ENCODE peak calls at places on chromosomes 11 and 22, in six cellular contexts. L is stomach, U is SK-N-SH, O is left ventricle myocardium inferior, C is heart left ventricle, G is A673. D is an unnamed sample.

GRCh38 chr11:833849-834311 is 1.1 kb downstream of the CD151 start:
- DNase-seq in U (no peak), L (peak; percentile 43), C (no peak), G (no peak), O (no peak), D (no peak)

GRCh38 chr11:58068640-58069039 is 37.9 kb downstream of the OR6Q1 start:
- DNase-seq in L (no peak), U (no peak), O (no peak), C (no peak), G (peak; percentile 40), D (no peak)

GRCh38 chr22:46357711-46358505 is 22.4 kb downstream of the TRMU start:
- DNase-seq in G (no peak), C (no peak), O (no peak), U (peak; percentile 32), L (no peak), D (no peak)

GRCh38 chr11:42772886-42773285 is 538.9 kb upstream of the API5 start:
- DNase-seq in U (no peak), C (no peak), L (no peak), G (no peak), O (no peak), D (no peak)

GRCh38 chr22:34427436-34427835 is 507.2 kb upstream of the LARGE1 start:
- DNase-seq in C (no peak), O (no peak), U (no peak), L (no peak), G (no peak), D (no peak)

GRCh38 chr11:91625495-91625894 is 599.1 kb upstream of the FAT3 start:
- DNase-seq in C (no peak), G (no peak), O (no peak), U (no peak), L (no peak), D (no peak)

GRCh38 chr11:36034572-36035331 is 90.9 kb downstream of the LDLRAD3 start:
- DNase-seq in U (peak; percentile 35), G (no peak), O (no peak), C (no peak), L (no peak), D (peak; percentile 70)

GRCh38 chr22:46454910-46455269 is 82.5 kb downstream of the CELSR1 start:
- DNase-seq in G (no peak), O (no peak), C (no peak), L (no peak), U (no peak), D (no peak)

GRCh38 chr11:91653091-91653754 is 571.4 kb upstream of the FAT3 start:
- DNase-seq in C (no peak), U (no peak), G (no peak), L (no peak), O (no peak), D (no peak)

GRCh38 chr22:19674129-19674928 is 40.0 kb upstream of the SEPTIN5 start:
- DNase-seq in C (no peak), L (no peak), G (no peak), U (no peak), O (no peak), D (no peak)

GRCh38 chr11:122020902-122021301 is 95.1 kb downstream of the BLID start:
- DNase-seq in C (no peak), L (no peak), G (peak; percentile 70), O (no peak), U (peak; percentile 8), D (no peak)

GRCh38 chr11:122022646-122023045 is 93.4 kb downstream of the BLID start:
- DNase-seq in O (no peak), L (no peak), G (no peak), C (no peak), U (no peak), D (no peak)

GRCh38 chr11:122024278-122024677 is 91.7 kb downstream of the BLID start:
- DNase-seq in G (peak; percentile 21), L (no peak), C (no peak), O (no peak), U (no peak), D (no peak)

GRCh38 chr11:122025757-122026156 is 90.3 kb downstream of the BLID start:
- DNase-seq in G (no peak), O (no peak), L (no peak), C (no peak), U (no peak), D (no peak)

GRCh38 chr11:122023614-122024250 is 92.3 kb downstream of the BLID start:
- DNase-seq in G (peak; percentile 29), U (no peak), L (no peak), O (no peak), C (no peak), D (no peak)
- H3K27ac ChIP-seq in G (no peak overlapping the region), U (no peak overlapping the region), L (no peak overlapping the region), O (no peak overlapping the region), C (no peak overlapping the region), D (no peak overlapping the region)

GRCh38 chr11:33691051-33691864 is 9.4 kb downstream of the C11orf91 start:
- DNase-seq in O (no peak), L (no peak), U (no peak), C (no peak), G (no peak), D (no peak)
- H3K27ac ChIP-seq in O (peak overlapping the region; percentile 93), L (peak overlapping the region; percentile 86), U (peak overlapping the region; percentile 73), C (peak overlapping the region; percentile 97), G (peak overlapping the region; percentile 31), D (peak overlapping the region; percentile 98)

DNA sequence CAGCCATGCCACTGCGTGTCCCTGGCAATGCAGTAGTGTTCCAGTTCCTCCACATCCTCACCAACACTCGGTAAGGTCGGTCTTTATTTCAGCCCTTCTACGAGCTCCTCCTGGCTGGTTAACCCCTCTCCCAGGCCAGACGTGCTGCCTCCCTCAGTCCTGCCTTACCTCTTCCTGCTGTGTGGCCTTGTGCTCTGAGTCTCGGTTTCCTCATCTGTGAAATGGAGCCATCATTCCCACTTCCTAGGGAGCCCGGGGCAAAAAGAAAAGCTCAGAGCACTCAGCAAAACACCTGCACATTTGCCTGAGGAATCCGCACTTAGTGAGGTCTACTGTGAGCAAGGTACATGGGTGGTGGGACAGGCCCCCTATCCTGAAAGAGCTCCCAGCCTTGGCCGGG is 9.8 kb downstream of the TP53I11 start:
- DNase-seq in G (no peak), L (no peak), O (no peak), U (no peak), C (no peak), D (no peak)
- H3K27ac ChIP-seq in G (no peak overlapping the region), L (no peak overlapping the region), O (peak overlapping the region; percentile 80), U (no peak overlapping the region), C (peak overlapping the region; percentile 10), D (no peak overlapping the region)

GRCh38 chr22:41690476-41690875 is 1.8 kb upstream of the SNU13 start:
- DNase-seq in L (no peak), G (no peak), U (no peak), C (no peak), O (no peak), D (no peak)
- H3K27ac ChIP-seq in L (no peak overlapping the region), G (no peak overlapping the region), U (no peak overlapping the region), C (no peak overlapping the region), O (no peak overlapping the region), D (no peak overlapping the region)

DNA sequence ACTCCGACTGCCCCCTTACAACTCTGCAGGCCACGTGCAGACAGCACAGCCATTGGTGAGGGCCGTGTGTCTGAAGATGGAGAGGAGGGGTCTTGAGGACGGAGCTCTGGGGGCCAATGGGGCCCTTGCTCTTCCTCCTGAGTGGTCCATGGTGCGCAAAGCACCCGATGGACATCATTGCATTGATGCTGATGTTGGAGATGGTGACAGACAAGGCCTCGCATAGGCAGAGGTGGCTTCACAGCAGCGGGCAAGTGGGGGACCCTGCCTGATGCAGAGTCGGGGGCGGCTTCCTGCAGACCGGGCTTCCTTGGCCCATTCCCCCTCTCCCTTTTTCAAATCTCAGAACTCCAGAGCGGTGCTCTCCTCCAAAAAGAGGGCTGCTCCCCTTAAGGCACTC is 278.4 kb downstream of the BRD1 start:
- DNase-seq in C (no peak), O (no peak), U (no peak), L (no peak), G (no peak), D (no peak)
- H3K27ac ChIP-seq in C (no peak overlapping the region), O (no peak overlapping the region), U (no peak overlapping the region), L (no peak overlapping the region), G (no peak overlapping the region), D (no peak overlapping the region)

DNA sequence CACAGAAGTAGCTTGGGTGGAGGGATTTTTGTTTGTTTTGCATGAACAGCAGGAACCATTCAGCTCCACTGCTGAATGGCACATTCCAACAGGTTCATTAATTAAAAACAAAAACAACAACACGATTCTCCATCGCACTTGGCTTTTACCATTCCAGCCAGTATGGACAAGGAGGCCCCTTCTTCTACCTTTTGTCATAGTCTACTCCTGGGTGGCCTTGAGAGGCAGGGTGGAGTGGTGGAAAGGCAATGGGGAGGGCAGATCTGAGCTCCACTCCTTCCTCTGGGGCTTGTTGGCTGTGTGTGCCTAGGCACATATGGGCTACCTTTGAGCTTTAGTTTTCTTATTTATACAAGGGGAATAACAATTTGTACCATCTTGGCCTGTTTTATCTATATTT is 4.8 kb downstream of the TIMP3 start:
- DNase-seq in O (no peak), U (no peak), C (no peak), L (no peak), G (no peak), D (no peak)
- H3K27ac ChIP-seq in O (peak overlapping the region; percentile 96), U (no peak overlapping the region), C (peak overlapping the region; percentile 11), L (no peak overlapping the region), G (no peak overlapping the region), D (no peak overlapping the region)

DNA sequence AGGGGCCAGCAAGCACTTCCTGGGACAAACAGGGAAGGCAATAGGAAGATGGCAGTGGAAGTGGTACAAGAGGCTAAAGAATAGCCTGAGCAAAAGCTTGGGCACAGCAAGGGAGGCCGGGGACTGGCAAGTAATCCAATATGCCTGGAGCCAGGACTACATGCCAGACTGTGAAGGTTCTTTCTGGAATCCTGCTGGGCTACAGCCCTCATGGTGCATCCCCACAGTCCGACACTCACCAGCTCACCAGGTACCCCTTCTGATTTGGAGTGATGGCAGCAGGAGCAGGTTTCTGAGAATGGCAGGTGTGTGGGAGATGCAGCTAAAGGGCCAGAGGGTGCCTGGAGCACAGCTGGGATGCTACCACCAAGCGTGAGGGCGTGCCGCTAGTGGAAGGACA is 32.2 kb upstream of the POGLUT3 start:
- DNase-seq in G (no peak), C (no peak), L (no peak), O (no peak), U (no peak), D (no peak)
- H3K27ac ChIP-seq in G (no peak overlapping the region), C (no peak overlapping the region), L (no peak overlapping the region), O (no peak overlapping the region), U (no peak overlapping the region), D (no peak overlapping the region)

DNA sequence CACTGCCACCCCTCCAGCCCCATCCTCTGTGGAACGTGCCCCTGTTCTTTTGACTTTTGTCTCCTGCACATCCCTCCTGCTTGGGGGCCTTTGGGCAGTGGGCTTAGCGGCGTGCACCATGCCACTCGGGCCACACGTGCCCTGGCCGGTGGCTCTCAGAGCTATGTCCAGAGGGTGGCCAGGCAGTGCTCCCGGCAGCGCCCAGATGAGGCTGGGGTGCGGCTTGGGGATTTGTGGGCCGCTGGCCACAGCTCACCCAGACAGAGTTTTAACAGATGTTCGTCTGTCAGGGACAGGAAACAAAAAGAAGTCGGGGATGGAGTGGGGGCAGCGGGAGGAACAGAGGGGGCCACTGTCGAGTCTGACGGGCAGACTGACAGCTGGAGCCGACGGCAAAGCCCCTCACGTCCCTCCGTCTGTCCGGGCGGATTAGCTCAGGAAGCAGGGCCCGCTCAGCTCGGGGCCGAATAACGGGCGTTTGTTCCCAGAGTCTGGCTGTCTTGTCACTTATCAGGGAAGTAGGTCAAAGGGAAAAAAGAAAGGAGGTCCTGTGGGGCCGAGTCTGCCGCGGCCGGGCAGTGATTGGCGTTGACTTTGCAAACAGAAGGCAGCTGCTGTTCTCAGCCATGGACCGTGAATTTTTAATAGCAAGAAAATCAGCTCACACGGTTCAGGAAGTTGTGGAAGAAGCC is 61.6 kb downstream of the LRP5 start:
- DNase-seq in G (peak; percentile 61), C (peak; percentile 75), L (peak; percentile 61), U (peak; percentile 83), O (peak; percentile 72), D (no peak)
- H3K27ac ChIP-seq in G (peak overlapping the region; percentile 88), C (peak overlapping the region; percentile 94), L (peak overlapping the region; percentile 70), U (peak overlapping the region; percentile 100), O (peak overlapping the region; percentile 95), D (peak overlapping the region; percentile 78)